ENCODE peak calls at places on chromosome 14, in four cellular contexts. Y, N, H and Q are unnamed samples.

GRCh38 chr14:20632448-20632830 is 9.1 kb downstream of the OR6S1 start:
- DNase-seq in Y (no peak), N (no peak), H (no peak), Q (no peak)

GRCh38 chr14:103508930-103509329 is 13.7 kb downstream of the CKB start:
- DNase-seq in Y (no peak), N (no peak), H (no peak), Q (no peak)

GRCh38 chr14:35495278-35495677 is 38.7 kb upstream of the INSM2 start:
- DNase-seq in Y (no peak), N (no peak), H (no peak), Q (no peak)

GRCh38 chr14:82447586-82447985 is 913.9 kb upstream of the SEL1L start:
- DNase-seq in Y (no peak), N (no peak), H (no peak), Q (no peak)

GRCh38 chr14:30551460-30551859 is 7.5 kb upstream of the G2E3 start:
- DNase-seq in Y (no peak), N (no peak), H (no peak), Q (no peak)

GRCh38 chr14:61749867-61750266 is 12.4 kb upstream of the SNAPC1 start:
- DNase-seq in Y (no peak), N (no peak), H (no peak), Q (no peak)

GRCh38 chr14:46053221-46053620 is 598.4 kb downstream of the RPL10L start:
- DNase-seq in Y (no peak), N (no peak), H (no peak), Q (no peak)

GRCh38 chr14:20314026-20314425 is 8.3 kb upstream of the TTC5 start:
- DNase-seq in Y (no peak), N (no peak), H (no peak), Q (no peak)

GRCh38 chr14:61451491-61451890 is 130.1 kb downstream of the PRKCH start:
- DNase-seq in Y (no peak), N (no peak), H (no peak), Q (no peak)

GRCh38 chr14:32603992-32604391 is 274.9 kb downstream of the AKAP6 start:
- DNase-seq in Y (no peak), N (no peak), H (no peak), Q (no peak)

GRCh38 chr14:84108746-84109457 is 1421.0 kb upstream of the FLRT2 start:
- DNase-seq in Y (peak), N (no peak), H (no peak), Q (no peak)

GRCh38 chr14:23376477-23377200 is at the start of gene CMTM5:
- DNase-seq in Y (no peak), N (peak), H (no peak), Q (no peak)